ENCODE peak calls at places on chromosomes 6 and 20, in nine cellular contexts. One of them, this sample, is unnamed.

GRCh38 chr6:148854086-148854485 is 107.3 kb downstream of the UST start:
- DNase-seq in Right ventricle myocardium inferior: no peak
- DNase-seq in upper lobe of right lung: no peak
- DNase-seq in stimulated activated CD4-positive, alpha-beta T cell treated with anti-CD3 and anti-CD28 coated beads, Interleukin-4, amount 100 ng/mL, for 24 hours: no peak
- DNase-seq in SJSA1: no peak
- DNase-seq in Right ventricle myocardium superior: no peak
- DNase-seq in progenitor cell of endocrine pancreas: no peak
- DNase-seq in left cardiac atrium: no peak
- DNase-seq in NCI-H1105: peak
- DNase-seq in this sample: no peak

GRCh38 chr20:24586523-24586840 is 117.1 kb downstream of the SYNDIG1 start:
- DNase-seq in SJSA1: no peak
- DNase-seq in stimulated activated CD4-positive, alpha-beta T cell treated with anti-CD3 and anti-CD28 coated beads, Interleukin-4, amount 100 ng/mL, for 24 hours: no peak
- DNase-seq in Right ventricle myocardium inferior: no peak
- DNase-seq in NCI-H1105: no peak
- DNase-seq in Right ventricle myocardium superior: no peak
- DNase-seq in progenitor cell of endocrine pancreas: no peak
- DNase-seq in left cardiac atrium: no peak
- DNase-seq in upper lobe of right lung: no peak
- DNase-seq in this sample: no peak

GRCh38 chr6:30556964-30557682 is at the start of gene PRR3:
- DNase-seq in NCI-H1105: peak
- DNase-seq in Right ventricle myocardium inferior: peak
- DNase-seq in left cardiac atrium: peak
- DNase-seq in upper lobe of right lung: peak
- DNase-seq in stimulated activated CD4-positive, alpha-beta T cell treated with anti-CD3 and anti-CD28 coated beads, Interleukin-4, amount 100 ng/mL, for 24 hours: peak
- DNase-seq in progenitor cell of endocrine pancreas: peak
- DNase-seq in SJSA1: peak
- DNase-seq in Right ventricle myocardium superior: peak
- DNase-seq in this sample: peak

GRCh38 chr6:1940381-1940780 is 305.0 kb downstream of the GMDS start:
- DNase-seq in left cardiac atrium: no peak
- DNase-seq in stimulated activated CD4-positive, alpha-beta T cell treated with anti-CD3 and anti-CD28 coated beads, Interleukin-4, amount 100 ng/mL, for 24 hours: no peak
- DNase-seq in upper lobe of right lung: no peak
- DNase-seq in SJSA1: no peak
- DNase-seq in NCI-H1105: no peak
- DNase-seq in progenitor cell of endocrine pancreas: no peak
- DNase-seq in Right ventricle myocardium inferior: no peak
- DNase-seq in Right ventricle myocardium superior: no peak
- DNase-seq in this sample: no peak

GRCh38 chr20:52953020-52953419 is 19.1 kb upstream of the TSHZ2 start:
- DNase-seq in NCI-H1105: no peak
- DNase-seq in stimulated activated CD4-positive, alpha-beta T cell treated with anti-CD3 and anti-CD28 coated beads, Interleukin-4, amount 100 ng/mL, for 24 hours: no peak
- DNase-seq in SJSA1: no peak
- DNase-seq in Right ventricle myocardium superior: no peak
- DNase-seq in left cardiac atrium: no peak
- DNase-seq in progenitor cell of endocrine pancreas: no peak
- DNase-seq in upper lobe of right lung: no peak
- DNase-seq in Right ventricle myocardium inferior: no peak
- DNase-seq in this sample: no peak

GRCh38 chr6:148323344-148323743 is 19.3 kb upstream of the SASH1 start:
- DNase-seq in NCI-H1105: no peak
- DNase-seq in upper lobe of right lung: no peak
- DNase-seq in stimulated activated CD4-positive, alpha-beta T cell treated with anti-CD3 and anti-CD28 coated beads, Interleukin-4, amount 100 ng/mL, for 24 hours: no peak
- DNase-seq in left cardiac atrium: no peak
- DNase-seq in SJSA1: no peak
- DNase-seq in Right ventricle myocardium inferior: no peak
- DNase-seq in Right ventricle myocardium superior: no peak
- DNase-seq in progenitor cell of endocrine pancreas: no peak
- DNase-seq in this sample: no peak

GRCh38 chr6:123333000-123333756 is 303.6 kb downstream of the TRDN start:
- DNase-seq in SJSA1: no peak
- DNase-seq in upper lobe of right lung: no peak
- DNase-seq in NCI-H1105: no peak
- DNase-seq in Right ventricle myocardium inferior: no peak
- DNase-seq in Right ventricle myocardium superior: no peak
- DNase-seq in progenitor cell of endocrine pancreas: no peak
- DNase-seq in left cardiac atrium: no peak
- DNase-seq in stimulated activated CD4-positive, alpha-beta T cell treated with anti-CD3 and anti-CD28 coated beads, Interleukin-4, amount 100 ng/mL, for 24 hours: no peak
- DNase-seq in this sample: no peak

GRCh38 chr6:15171026-15171425 is 74.8 kb upstream of the JARID2 start:
- DNase-seq in SJSA1: no peak
- DNase-seq in progenitor cell of endocrine pancreas: no peak
- DNase-seq in Right ventricle myocardium superior: no peak
- DNase-seq in upper lobe of right lung: no peak
- DNase-seq in Right ventricle myocardium inferior: no peak
- DNase-seq in left cardiac atrium: no peak
- DNase-seq in NCI-H1105: no peak
- DNase-seq in stimulated activated CD4-positive, alpha-beta T cell treated with anti-CD3 and anti-CD28 coated beads, Interleukin-4, amount 100 ng/mL, for 24 hours: no peak
- DNase-seq in this sample: no peak

GRCh38 chr20:63061051-63061531 is 54.3 kb upstream of the BHLHE23 start:
- DNase-seq in Right ventricle myocardium superior: peak
- DNase-seq in progenitor cell of endocrine pancreas: no peak
- DNase-seq in SJSA1: no peak
- DNase-seq in Right ventricle myocardium inferior: no peak
- DNase-seq in upper lobe of right lung: peak
- DNase-seq in NCI-H1105: no peak
- DNase-seq in stimulated activated CD4-positive, alpha-beta T cell treated with anti-CD3 and anti-CD28 coated beads, Interleukin-4, amount 100 ng/mL, for 24 hours: no peak
- DNase-seq in left cardiac atrium: peak
- DNase-seq in this sample: no peak

GRCh38 chr6:7769702-7770101 is 43.8 kb downstream of the BMP6 start:
- DNase-seq in left cardiac atrium: no peak
- DNase-seq in Right ventricle myocardium superior: no peak
- DNase-seq in SJSA1: no peak
- DNase-seq in progenitor cell of endocrine pancreas: no peak
- DNase-seq in Right ventricle myocardium inferior: no peak
- DNase-seq in NCI-H1105: no peak
- DNase-seq in upper lobe of right lung: no peak
- DNase-seq in stimulated activated CD4-positive, alpha-beta T cell treated with anti-CD3 and anti-CD28 coated beads, Interleukin-4, amount 100 ng/mL, for 24 hours: no peak
- DNase-seq in this sample: no peak

GRCh38 chr6:6851059-6851658 is 256.6 kb upstream of the RREB1 start:
- DNase-seq in upper lobe of right lung: no peak
- DNase-seq in NCI-H1105: no peak
- DNase-seq in progenitor cell of endocrine pancreas: no peak
- DNase-seq in left cardiac atrium: peak
- DNase-seq in stimulated activated CD4-positive, alpha-beta T cell treated with anti-CD3 and anti-CD28 coated beads, Interleukin-4, amount 100 ng/mL, for 24 hours: no peak
- DNase-seq in Right ventricle myocardium superior: peak
- DNase-seq in Right ventricle myocardium inferior: no peak
- DNase-seq in SJSA1: peak
- DNase-seq in this sample: no peak

GRCh38 chr6:18314317-18314997 is 50.1 kb upstream of the DEK start:
- DNase-seq in upper lobe of right lung: no peak
- DNase-seq in Right ventricle myocardium inferior: no peak
- DNase-seq in progenitor cell of endocrine pancreas: no peak
- DNase-seq in left cardiac atrium: no peak
- DNase-seq in NCI-H1105: no peak
- DNase-seq in SJSA1: peak
- DNase-seq in Right ventricle myocardium superior: no peak
- DNase-seq in stimulated activated CD4-positive, alpha-beta T cell treated with anti-CD3 and anti-CD28 coated beads, Interleukin-4, amount 100 ng/mL, for 24 hours: no peak
- DNase-seq in this sample: no peak